ENCODE peak calls at places on chromosomes 5 and 9, in six cellular contexts. I, U, S, Z, H and P are unnamed samples.

GRCh38 chr5:81572201-81572600 is 178.3 kb upstream of the ACOT12 start:
- DNase-seq in I (no peak), U (no peak), S (no peak), Z (no peak), H (no peak), P (no peak)

GRCh38 chr5:159605585-159605984 is 275.3 kb upstream of the IL12B start:
- DNase-seq in I (no peak), U (peak), S (no peak), Z (no peak), H (peak), P (no peak)

GRCh38 chr9:70421272-70422180 is 7.1 kb upstream of the KLF9 start:
- DNase-seq in I (no peak), U (peak), S (peak), Z (no peak), H (peak), P (no peak)

GRCh38 chr9:129242191-129242953 is 64.3 kb upstream of the IER5L start:
- DNase-seq in I (no peak), U (no peak), S (no peak), Z (no peak), H (no peak), P (no peak)

GRCh38 chr9:97565262-97565661 is 63.8 kb downstream of the TMOD1 start:
- DNase-seq in I (no peak), U (no peak), S (peak), Z (no peak), H (no peak), P (no peak)

GRCh38 chr5:34538026-34538672 is 118.0 kb upstream of the RAI14 start:
- DNase-seq in I (no peak), U (no peak), S (no peak), Z (no peak), H (no peak), P (no peak)

GRCh38 chr9:76269789-76270188 is 124.4 kb downstream of the RFK start:
- DNase-seq in I (no peak), U (peak), S (no peak), Z (no peak), H (no peak), P (no peak)

GRCh38 chr5:9903806-9904205 is 273.7 kb upstream of the TAS2R1 start:
- DNase-seq in I (no peak), U (peak), S (no peak), Z (no peak), H (no peak), P (no peak)

GRCh38 chr9:75866273-75866871 is 24.1 kb upstream of the PCSK5 start:
- DNase-seq in I (no peak), U (peak), S (peak), Z (peak), H (peak), P (no peak)

GRCh38 chr5:134374234-134374633 is 2.9 kb downstream of the UBE2B start:
- DNase-seq in I (no peak), U (no peak), S (no peak), Z (no peak), H (peak), P (peak)

GRCh38 chr5:123450114-123450513 is 26.9 kb upstream of the CEP120 start:
- DNase-seq in I (no peak), U (no peak), S (no peak), Z (no peak), H (no peak), P (no peak)

GRCh38 chr5:122327110-122327509 is 15.1 kb downstream of the SNCAIP start:
- DNase-seq in I (no peak), U (no peak), S (no peak), Z (no peak), H (no peak), P (no peak)

GRCh38 chr9:36141288-36141687 is 4.8 kb downstream of the GLIPR2 start:
- DNase-seq in I (no peak), U (peak), S (no peak), Z (no peak), H (peak), P (no peak)

GRCh38 chr5:1444361-1445189 is 665 bp downstream of the SLC6A3 start:
- DNase-seq in I (no peak), U (no peak), S (no peak), Z (no peak), H (no peak), P (no peak)

GRCh38 chr9:85213650-85214607 is 527.8 kb downstream of the AGTPBP1 start:
- DNase-seq in I (no peak), U (no peak), S (no peak), Z (no peak), H (no peak), P (no peak)

GRCh38 chr9:107465467-107466451 is 23.8 kb downstream of the KLF4 start:
- DNase-seq in I (peak), U (peak), S (peak), Z (no peak), H (peak), P (no peak)

GRCh38 chr9:91154686-91155085 is 207.0 kb downstream of the AUH start:
- DNase-seq in I (no peak), U (no peak), S (no peak), Z (no peak), H (no peak), P (no peak)

DNA sequence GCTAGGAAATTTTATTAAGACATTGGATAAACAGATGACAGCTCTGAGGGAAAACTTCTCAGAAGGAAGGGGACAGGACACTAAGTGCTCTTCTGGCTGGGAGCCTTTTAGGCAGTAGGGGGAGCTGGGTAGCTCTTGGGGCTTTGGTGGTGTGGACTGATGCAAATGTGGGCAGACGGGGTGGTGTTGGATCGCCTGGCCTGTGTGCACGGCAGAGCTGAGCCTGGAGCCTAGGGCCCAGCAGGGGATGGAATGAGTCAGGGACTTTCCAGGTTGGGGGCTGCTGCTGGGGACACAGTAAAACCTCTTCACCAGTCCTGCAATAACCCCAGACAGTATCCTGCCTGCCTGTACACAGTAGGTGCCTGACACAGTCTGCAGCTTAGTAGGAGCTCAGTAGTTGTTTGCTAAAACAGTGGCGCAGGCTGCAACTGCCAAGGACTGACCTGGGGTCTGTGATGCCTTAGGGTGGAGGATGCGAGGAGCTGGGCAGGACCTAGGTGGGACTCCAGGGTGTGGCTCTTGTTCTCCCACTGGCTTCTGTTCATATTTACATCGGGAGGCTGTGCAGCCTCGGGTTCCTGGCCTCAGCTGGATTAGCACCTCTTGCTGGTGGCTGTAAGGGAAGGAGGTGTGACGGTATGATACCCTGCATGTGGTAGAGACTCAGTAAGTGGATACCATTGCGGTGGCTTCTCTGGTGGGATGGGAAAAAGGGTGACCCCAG is 83.8 kb downstream of the DAB2IP start:
- DNase-seq in I (peak), U (peak), S (peak), Z (no peak), H (no peak), P (peak)
- TF ChIP-seq CTCF in I (peak), U (peak), S (peak), Z (peak), H (no peak), P (peak)

DNA sequence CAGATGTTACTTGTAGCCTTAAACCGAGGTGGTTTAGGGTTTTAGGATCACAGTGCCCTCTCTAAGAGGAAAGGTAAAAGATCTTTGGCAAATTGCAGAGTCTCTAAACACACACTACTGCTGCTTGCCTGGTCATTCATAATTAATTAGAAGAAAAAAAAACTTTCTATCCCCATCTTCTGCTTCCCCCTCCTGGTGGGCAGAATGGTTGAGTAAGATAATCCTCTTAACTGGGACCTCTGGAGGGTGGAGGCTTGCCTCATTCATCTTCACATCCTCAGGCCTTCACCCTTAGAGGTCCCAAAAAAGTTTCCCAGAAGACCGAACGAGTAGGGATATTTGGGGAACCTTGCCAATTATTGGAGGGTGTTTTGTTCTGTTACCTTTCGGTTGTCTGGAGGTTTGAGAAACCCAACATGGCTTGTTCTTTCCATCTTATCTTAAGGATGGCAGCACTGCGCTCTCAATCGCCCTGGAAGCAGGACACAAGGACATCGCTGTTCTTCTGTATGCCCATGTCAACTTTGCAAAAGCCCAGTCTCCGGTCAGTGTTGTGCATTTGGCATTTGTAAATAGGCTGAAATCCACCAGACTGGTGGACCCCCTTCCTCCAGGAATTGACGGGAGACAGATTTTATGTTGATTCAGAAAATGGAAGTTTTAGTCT is 97.3 kb upstream of the DMRT1 start:
- DNase-seq in I (no peak), U (no peak), S (peak), Z (no peak), H (no peak), P (no peak)
- TF ChIP-seq CTCF in I (no peak), U (no peak), S (no peak), Z (no peak), H (no peak), P (no peak)

DNA sequence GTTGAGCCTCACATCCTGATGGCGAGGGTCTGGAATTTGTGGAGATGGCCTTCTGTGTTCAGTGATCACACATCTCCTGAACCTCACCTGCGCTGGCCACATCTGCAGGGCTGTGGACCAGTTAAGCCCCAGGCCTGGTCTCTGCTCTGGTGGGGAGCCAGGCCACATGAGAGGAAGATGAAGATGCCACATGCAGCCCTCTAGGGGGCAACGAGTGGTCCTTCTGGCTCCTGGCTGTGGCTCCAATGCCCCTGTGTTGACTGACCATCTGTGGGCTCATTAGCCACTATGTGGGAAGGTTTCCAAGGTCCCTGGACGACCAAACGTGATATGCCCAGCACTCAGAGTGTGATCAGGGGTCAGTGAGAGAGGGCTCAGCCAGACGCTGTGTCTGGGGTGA is 203.0 kb downstream of the HSPA4 start:
- DNase-seq in I (no peak), U (no peak), S (no peak), Z (no peak), H (no peak), P (no peak)
- TF ChIP-seq CTCF in I (no peak), U (no peak), S (peak), Z (no peak), H (no peak), P (no peak)

GRCh38 chr9:16406536-16407225 is 463.8 kb downstream of the BNC2 start:
- DNase-seq in I (no peak), U (no peak), S (no peak), Z (no peak), H (no peak), P (no peak)
- TF ChIP-seq CTCF in I (no peak), U (no peak), S (no peak), Z (no peak), H (no peak), P (no peak)

DNA sequence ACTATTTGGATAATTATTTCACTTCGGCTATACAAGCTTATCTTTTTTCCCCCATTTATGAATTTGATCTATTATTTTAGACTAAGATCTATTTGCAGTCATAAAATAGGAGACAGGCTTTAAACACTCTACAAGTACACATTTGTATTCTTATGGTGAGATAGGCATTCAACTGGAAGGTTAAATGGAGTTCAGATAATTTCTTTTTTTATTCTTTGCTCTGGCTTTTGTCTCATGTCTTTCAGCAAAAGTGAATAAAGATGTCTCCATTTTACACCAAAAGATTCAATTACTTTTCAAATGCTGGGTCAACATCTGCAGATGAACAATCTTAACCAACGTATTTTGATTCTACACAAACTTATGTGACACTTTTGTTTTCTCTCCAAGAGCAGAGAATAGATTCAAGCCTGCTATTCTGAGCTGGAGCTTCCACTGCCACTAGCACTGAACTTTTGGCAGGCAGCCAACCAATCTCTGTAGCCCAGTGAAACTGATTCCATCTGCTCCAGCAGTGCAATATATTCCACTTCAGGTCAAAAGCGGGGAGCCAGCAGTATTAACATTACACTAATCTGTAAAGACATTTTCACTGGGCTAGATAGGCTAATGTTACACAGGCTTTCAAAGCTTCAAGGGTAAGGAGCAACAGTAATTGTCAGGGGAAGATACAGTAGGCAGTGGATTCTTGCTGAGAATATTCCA is 452.0 kb upstream of the ZNF608 start:
- DNase-seq in I (no peak), U (peak), S (peak), Z (no peak), H (peak), P (no peak)
- TF ChIP-seq CTCF in I (no peak), U (no peak), S (no peak), Z (no peak), H (no peak), P (no peak)

DNA sequence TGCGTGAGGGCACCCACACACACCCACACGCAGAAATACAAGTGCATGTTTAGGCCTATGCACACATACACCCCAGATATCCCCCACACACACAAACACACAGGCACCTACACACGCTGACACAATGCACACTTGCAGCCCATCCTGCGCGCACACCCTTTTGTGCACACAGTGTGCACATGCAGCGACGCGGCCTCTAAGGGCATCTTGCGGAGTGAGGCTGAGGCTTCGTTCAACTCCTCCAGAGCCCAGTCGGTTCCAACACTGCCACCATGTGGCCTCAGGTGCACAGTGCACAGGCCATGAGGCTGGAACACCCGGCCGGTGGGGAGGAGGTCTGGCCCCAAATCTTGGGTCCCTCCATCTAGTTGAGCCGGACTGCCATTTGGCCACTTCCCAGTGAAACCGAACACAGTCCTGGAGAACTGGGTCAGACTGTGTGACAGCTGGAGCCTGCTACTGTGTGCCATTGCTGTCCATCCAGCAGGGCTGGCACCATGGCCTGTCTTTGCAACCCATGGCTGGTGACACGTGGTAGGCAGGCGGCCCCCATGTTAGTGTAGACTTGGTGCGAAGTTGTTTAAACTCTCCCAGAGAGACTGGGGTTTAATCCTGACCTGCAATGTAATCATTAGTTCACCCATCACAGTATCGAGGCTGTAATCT is 97.7 kb upstream of the MVB12B start:
- DNase-seq in I (peak), U (peak), S (peak), Z (peak), H (peak), P (peak)
- TF ChIP-seq CTCF in I (peak), U (peak), S (peak), Z (peak), H (peak), P (peak)